ENCODE peak calls at places on chromosomes 11 and 22, in six cellular contexts. One of them, this sample, is unnamed.

GRCh38 chr11:120392791-120393190 is 56.6 kb downstream of the ARHGEF12 start:
- DNase-seq in AG10803: peak; percentile 17
- DNase-seq in RWPE1: no peak
- DNase-seq in AG09309: no peak
- DNase-seq in mucosa of descending colon: no peak
- DNase-seq in A549: no peak
- DNase-seq in this sample: no peak

GRCh38 chr11:119172513-119172912 is 4.0 kb downstream of the NLRX1 start:
- DNase-seq in AG10803: no peak
- DNase-seq in RWPE1: no peak
- DNase-seq in AG09309: no peak
- DNase-seq in mucosa of descending colon: no peak
- DNase-seq in A549: no peak
- DNase-seq in this sample: no peak

GRCh38 chr11:128135451-128135850 is 451.9 kb downstream of the ETS1 start:
- DNase-seq in AG10803: peak; percentile 68
- DNase-seq in RWPE1: peak; percentile 11
- DNase-seq in AG09309: no peak
- DNase-seq in mucosa of descending colon: no peak
- DNase-seq in A549: no peak
- DNase-seq in this sample: no peak

GRCh38 chr11:61011239-61011870 is 39.9 kb downstream of the CD6 start:
- DNase-seq in AG10803: no peak
- DNase-seq in RWPE1: no peak
- DNase-seq in AG09309: no peak
- DNase-seq in mucosa of descending colon: no peak
- DNase-seq in A549: no peak
- DNase-seq in this sample: peak; percentile 33

GRCh38 chr11:14435717-14436116 is 63.9 kb downstream of the COPB1 start:
- DNase-seq in AG10803: no peak
- DNase-seq in RWPE1: no peak
- DNase-seq in AG09309: no peak
- DNase-seq in mucosa of descending colon: no peak
- DNase-seq in A549: no peak
- DNase-seq in this sample: no peak

GRCh38 chr11:92662580-92662979 is 306.9 kb upstream of the MTNR1B start:
- DNase-seq in AG10803: no peak
- DNase-seq in RWPE1: no peak
- DNase-seq in AG09309: no peak
- DNase-seq in mucosa of descending colon: no peak
- DNase-seq in A549: no peak
- DNase-seq in this sample: no peak

GRCh38 chr11:31233425-31233824 is 136.1 kb downstream of the DCDC1 start:
- DNase-seq in AG10803: no peak
- DNase-seq in RWPE1: no peak
- DNase-seq in AG09309: no peak
- DNase-seq in mucosa of descending colon: no peak
- DNase-seq in A549: peak; percentile 52
- DNase-seq in this sample: no peak

GRCh38 chr22:28029201-28029948 is 110.3 kb upstream of the PITPNB start:
- DNase-seq in AG10803: peak; percentile 5
- DNase-seq in RWPE1: no peak
- DNase-seq in AG09309: no peak
- DNase-seq in mucosa of descending colon: peak; percentile 36
- DNase-seq in A549: peak; percentile 35
- DNase-seq in this sample: peak; percentile 44

GRCh38 chr11:13923716-13924650 is 38.5 kb upstream of the SPON1 start:
- DNase-seq in AG10803: no peak
- DNase-seq in RWPE1: no peak
- DNase-seq in AG09309: no peak
- DNase-seq in mucosa of descending colon: no peak
- DNase-seq in A549: no peak
- DNase-seq in this sample: no peak

GRCh38 chr11:74780277-74780870 is 31.7 kb downstream of the RNF169 start:
- DNase-seq in AG10803: no peak
- DNase-seq in RWPE1: no peak
- DNase-seq in AG09309: no peak
- DNase-seq in mucosa of descending colon: no peak
- DNase-seq in A549: no peak
- DNase-seq in this sample: no peak

GRCh38 chr11:121794671-121795070 is 321.3 kb downstream of the BLID start:
- DNase-seq in AG10803: no peak
- DNase-seq in RWPE1: no peak
- DNase-seq in AG09309: no peak
- DNase-seq in mucosa of descending colon: no peak
- DNase-seq in A549: no peak
- DNase-seq in this sample: no peak

GRCh38 chr11:124872280-124872679 is 7.0 kb downstream of the ROBO3 start:
- DNase-seq in AG10803: no peak
- DNase-seq in RWPE1: no peak
- DNase-seq in AG09309: no peak
- DNase-seq in mucosa of descending colon: no peak
- DNase-seq in A549: no peak
- DNase-seq in this sample: no peak

GRCh38 chr11:43419460-43419859 is 60.7 kb downstream of the TTC17 start:
- DNase-seq in AG10803: peak; percentile 29
- DNase-seq in RWPE1: peak; percentile 36
- DNase-seq in AG09309: no peak
- DNase-seq in mucosa of descending colon: peak; percentile 78
- DNase-seq in A549: peak; percentile 44
- DNase-seq in this sample: peak; percentile 28

GRCh38 chr11:64674774-64675173 is 48.2 kb downstream of the NRXN2 start:
- DNase-seq in AG10803: no peak
- DNase-seq in RWPE1: no peak
- DNase-seq in AG09309: no peak
- DNase-seq in mucosa of descending colon: no peak
- DNase-seq in A549: no peak
- DNase-seq in this sample: no peak

GRCh38 chr22:44244265-44244822 is 63.6 kb downstream of the PARVG start:
- DNase-seq in AG10803: no peak
- DNase-seq in RWPE1: no peak
- DNase-seq in AG09309: no peak
- DNase-seq in mucosa of descending colon: no peak
- DNase-seq in A549: no peak
- DNase-seq in this sample: no peak

GRCh38 chr22:26385164-26385563 is 43.9 kb upstream of the ASPHD2 start:
- DNase-seq in AG10803: no peak
- DNase-seq in RWPE1: no peak
- DNase-seq in AG09309: no peak
- DNase-seq in mucosa of descending colon: no peak
- DNase-seq in A549: no peak
- DNase-seq in this sample: no peak

GRCh38 chr11:11725438-11725837 is 103.6 kb upstream of the GALNT18 start:
- DNase-seq in AG10803: no peak
- DNase-seq in RWPE1: no peak
- DNase-seq in AG09309: no peak
- DNase-seq in mucosa of descending colon: no peak
- DNase-seq in A549: no peak
- DNase-seq in this sample: no peak

GRCh38 chr11:116640641-116641402 is 132.0 kb downstream of the BUD13 start:
- DNase-seq in AG10803: no peak
- DNase-seq in RWPE1: no peak
- DNase-seq in AG09309: no peak
- DNase-seq in mucosa of descending colon: no peak
- DNase-seq in A549: no peak
- DNase-seq in this sample: no peak

GRCh38 chr11:118927554-118928107 is 1.9 kb upstream of the BCL9L start:
- DNase-seq in AG10803: no peak
- DNase-seq in RWPE1: no peak
- DNase-seq in AG09309: no peak
- DNase-seq in mucosa of descending colon: no peak
- DNase-seq in A549: no peak
- DNase-seq in this sample: no peak

GRCh38 chr22:20868225-20868944 is 9.6 kb downstream of the SNAP29 start:
- DNase-seq in AG10803: peak; percentile 45
- DNase-seq in RWPE1: no peak
- DNase-seq in AG09309: no peak
- DNase-seq in mucosa of descending colon: no peak
- DNase-seq in A549: no peak
- DNase-seq in this sample: no peak

GRCh38 chr22:41596776-41597634 is 7.4 kb upstream of the PMM1 start:
- DNase-seq in AG10803: peak; percentile 47
- DNase-seq in RWPE1: no peak
- DNase-seq in AG09309: no peak
- DNase-seq in mucosa of descending colon: peak; percentile 75
- DNase-seq in A549: peak; percentile 61
- DNase-seq in this sample: peak; percentile 63

GRCh38 chr22:45262931-45263789 is 21.6 kb upstream of the UPK3A start:
- DNase-seq in AG10803: peak; percentile 11
- DNase-seq in RWPE1: no peak
- DNase-seq in AG09309: no peak
- DNase-seq in mucosa of descending colon: no peak
- DNase-seq in A549: no peak
- DNase-seq in this sample: no peak

GRCh38 chr11:44866301-44866700 is 84.4 kb downstream of the TP53I11 start:
- DNase-seq in AG10803: no peak
- DNase-seq in RWPE1: no peak
- DNase-seq in AG09309: no peak
- DNase-seq in mucosa of descending colon: no peak
- DNase-seq in A549: no peak
- DNase-seq in this sample: no peak

GRCh38 chr11:45659031-45659817 is 6.2 kb downstream of the CHST1 start:
- DNase-seq in AG10803: no peak
- DNase-seq in RWPE1: no peak
- DNase-seq in AG09309: no peak
- DNase-seq in mucosa of descending colon: no peak
- DNase-seq in A549: no peak
- DNase-seq in this sample: no peak

GRCh38 chr22:26170795-26171194 is 1.5 kb downstream of the SEZ6L start:
- DNase-seq in AG10803: no peak
- DNase-seq in RWPE1: peak; percentile 2
- DNase-seq in AG09309: no peak
- DNase-seq in mucosa of descending colon: no peak
- DNase-seq in A549: no peak
- DNase-seq in this sample: peak; percentile 52

GRCh38 chr11:15801616-15802015 is 554.7 kb downstream of the SOX6 start:
- DNase-seq in AG10803: peak; percentile 8
- DNase-seq in RWPE1: no peak
- DNase-seq in AG09309: no peak
- DNase-seq in mucosa of descending colon: no peak
- DNase-seq in A549: no peak
- DNase-seq in this sample: no peak

GRCh38 chr11:65059959-65060824 is 1.8 kb upstream of the NAALADL1 start:
- DNase-seq in AG10803: peak; percentile 16
- DNase-seq in RWPE1: no peak
- DNase-seq in AG09309: no peak
- DNase-seq in mucosa of descending colon: peak; percentile 40
- DNase-seq in A549: no peak
- DNase-seq in this sample: no peak

GRCh38 chr22:36232715-36233401 is 6.5 kb downstream of the APOL2 start:
- DNase-seq in AG10803: no peak
- DNase-seq in RWPE1: no peak
- DNase-seq in AG09309: no peak
- DNase-seq in mucosa of descending colon: no peak
- DNase-seq in A549: no peak
- DNase-seq in this sample: no peak
- TF ChIP-seq CTCF in AG10803: no peak
- TF ChIP-seq CTCF in RWPE1: no peak
- TF ChIP-seq CTCF in AG09309: no peak
- TF ChIP-seq CTCF in mucosa of descending colon: no peak
- TF ChIP-seq CTCF in A549: no peak
- TF ChIP-seq CTCF in this sample: no peak

GRCh38 chr11:57085604-57086003 is 96.1 kb upstream of the LRRC55 start:
- DNase-seq in AG10803: no peak
- DNase-seq in RWPE1: no peak
- DNase-seq in AG09309: no peak
- DNase-seq in mucosa of descending colon: no peak
- DNase-seq in A549: peak; percentile 16
- DNase-seq in this sample: no peak
- TF ChIP-seq CTCF in AG10803: peak; percentile 33
- TF ChIP-seq CTCF in RWPE1: no peak
- TF ChIP-seq CTCF in AG09309: peak; percentile 29
- TF ChIP-seq CTCF in mucosa of descending colon: no peak
- TF ChIP-seq CTCF in A549: no peak
- TF ChIP-seq CTCF in this sample: no peak

DNA sequence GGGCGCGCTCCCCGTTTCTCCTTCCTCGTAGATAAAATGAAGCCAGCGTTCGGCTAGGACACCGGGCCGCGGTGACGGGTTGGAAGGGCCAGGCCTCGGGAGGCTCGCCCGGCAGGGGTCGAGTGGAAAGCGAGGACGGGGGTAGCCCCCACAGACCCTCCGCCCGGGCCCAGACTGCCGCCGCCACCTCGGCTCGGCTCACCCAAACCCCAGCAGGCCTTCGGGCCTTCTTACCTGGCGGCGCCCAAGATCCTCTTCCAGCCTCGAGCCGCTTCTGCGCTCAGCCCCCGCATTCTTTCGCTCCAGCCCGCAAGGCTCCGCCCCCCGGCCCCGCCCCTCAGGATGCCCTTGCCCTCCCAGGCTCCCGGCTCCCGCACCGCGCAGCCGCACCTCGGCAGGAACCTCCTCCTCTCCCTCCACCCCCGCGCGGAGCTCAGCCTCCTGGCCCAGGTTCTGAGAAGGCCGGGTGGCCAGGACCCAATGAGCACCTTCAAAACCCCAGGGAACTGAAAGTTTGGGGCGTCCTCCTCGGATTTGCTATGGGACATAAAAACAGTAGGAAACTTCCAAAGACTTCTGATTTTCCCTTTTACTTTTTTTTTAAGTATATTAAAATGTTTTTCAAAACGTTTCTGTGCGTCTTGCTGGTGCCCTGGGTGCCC is at the start of gene CD59:
- DNase-seq in AG10803: peak; percentile 91
- DNase-seq in RWPE1: peak; percentile 94
- DNase-seq in AG09309: peak; percentile 54
- DNase-seq in mucosa of descending colon: peak; percentile 98
- DNase-seq in A549: peak; percentile 94
- DNase-seq in this sample: peak; percentile 96
- TF ChIP-seq CTCF in AG10803: no peak
- TF ChIP-seq CTCF in RWPE1: no peak
- TF ChIP-seq CTCF in AG09309: no peak
- TF ChIP-seq CTCF in mucosa of descending colon: no peak
- TF ChIP-seq CTCF in A549: no peak
- TF ChIP-seq CTCF in this sample: no peak

DNA sequence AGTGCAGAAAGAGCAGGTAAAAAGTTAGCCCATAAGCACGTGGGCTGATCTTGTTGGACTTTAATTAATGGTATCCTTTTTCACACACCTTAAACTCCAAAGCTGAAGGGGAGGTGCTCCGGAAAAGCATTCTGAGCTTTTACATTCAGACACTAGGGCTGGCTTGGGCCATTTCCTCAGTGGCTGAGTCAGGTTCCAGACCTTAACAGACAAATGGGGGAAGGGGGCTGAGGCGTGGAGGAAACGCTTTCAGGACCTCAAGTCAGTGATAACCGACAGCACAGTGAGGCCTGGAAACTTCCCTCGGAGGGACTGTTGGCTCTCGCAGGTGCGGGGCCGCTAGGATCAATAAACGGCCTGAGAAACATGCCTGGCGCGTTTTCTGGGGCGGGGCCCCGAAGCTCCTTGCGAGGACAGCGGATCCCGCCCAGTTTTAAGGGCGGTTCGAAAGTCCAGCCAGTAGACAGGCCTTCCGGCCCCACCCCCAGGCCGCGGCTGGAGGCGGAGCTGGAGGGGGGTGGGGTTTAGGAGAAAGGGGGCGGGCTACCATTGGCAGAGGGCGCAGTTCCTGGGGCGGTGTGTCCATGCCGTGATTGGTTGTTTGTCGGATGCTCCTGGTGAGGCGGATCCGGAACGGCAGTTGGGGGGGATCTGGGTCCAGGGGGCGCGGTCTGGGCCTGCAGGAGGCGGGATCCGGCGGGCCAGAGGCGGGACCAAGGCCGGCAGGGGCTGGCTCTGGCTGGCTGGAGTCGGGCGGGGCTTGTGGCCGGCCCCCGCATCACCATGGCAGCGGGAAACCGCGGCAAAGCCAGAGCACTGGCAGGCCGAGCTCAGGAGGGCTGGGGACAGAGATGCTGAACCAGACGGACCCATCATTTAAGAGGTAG is 8.0 kb downstream of the C11orf52 start:
- DNase-seq in AG10803: peak; percentile 98
- DNase-seq in RWPE1: peak; percentile 98
- DNase-seq in AG09309: peak; percentile 87
- DNase-seq in mucosa of descending colon: peak; percentile 99
- DNase-seq in A549: peak; percentile 93
- DNase-seq in this sample: peak; percentile 97
- TF ChIP-seq CTCF in AG10803: peak; percentile 24
- TF ChIP-seq CTCF in RWPE1: no peak
- TF ChIP-seq CTCF in AG09309: peak; percentile 7
- TF ChIP-seq CTCF in mucosa of descending colon: no peak
- TF ChIP-seq CTCF in A549: no peak
- TF ChIP-seq CTCF in this sample: no peak